ENCODE peak calls at places on chromosomes 2 and 18, in five cellular contexts. One of them, this sample, is unnamed.

GRCh38 chr18:21834301-21834660 is 93.7 kb downstream of the MIB1 start:
- DNase-seq in activated CD4-positive, CD25-positive, alpha-beta regulatory T cell treated with anti-CD3 and anti-CD28 coated beads, Interleukin-2, amount 50 U/mL, for 16 hours: no peak
- DNase-seq in activated naive CD4-positive, alpha-beta T cell treated with anti-CD3 and anti-CD28 coated beads for 36 hours: no peak
- DNase-seq in HT1080: no peak
- DNase-seq in AG20443: no peak
- DNase-seq in this sample: no peak

GRCh38 chr2:136319227-136319626 is 201.3 kb upstream of the CXCR4 start:
- DNase-seq in activated CD4-positive, CD25-positive, alpha-beta regulatory T cell treated with anti-CD3 and anti-CD28 coated beads, Interleukin-2, amount 50 U/mL, for 16 hours: no peak
- DNase-seq in activated naive CD4-positive, alpha-beta T cell treated with anti-CD3 and anti-CD28 coated beads for 36 hours: peak; percentile 46
- DNase-seq in HT1080: no peak
- DNase-seq in AG20443: no peak
- DNase-seq in this sample: peak; percentile 90

GRCh38 chr2:88897718-88898117 is 206.2 kb downstream of the RPIA start:
- DNase-seq in activated CD4-positive, CD25-positive, alpha-beta regulatory T cell treated with anti-CD3 and anti-CD28 coated beads, Interleukin-2, amount 50 U/mL, for 16 hours: no peak
- DNase-seq in activated naive CD4-positive, alpha-beta T cell treated with anti-CD3 and anti-CD28 coated beads for 36 hours: no peak
- DNase-seq in HT1080: no peak
- DNase-seq in AG20443: no peak
- DNase-seq in this sample: no peak

GRCh38 chr18:7757175-7757574 is 190.1 kb downstream of the PTPRM start:
- DNase-seq in activated CD4-positive, CD25-positive, alpha-beta regulatory T cell treated with anti-CD3 and anti-CD28 coated beads, Interleukin-2, amount 50 U/mL, for 16 hours: no peak
- DNase-seq in activated naive CD4-positive, alpha-beta T cell treated with anti-CD3 and anti-CD28 coated beads for 36 hours: no peak
- DNase-seq in HT1080: no peak
- DNase-seq in AG20443: no peak
- DNase-seq in this sample: no peak

GRCh38 chr18:62048279-62048678 is 138.6 kb downstream of the PIGN start:
- DNase-seq in activated CD4-positive, CD25-positive, alpha-beta regulatory T cell treated with anti-CD3 and anti-CD28 coated beads, Interleukin-2, amount 50 U/mL, for 16 hours: no peak
- DNase-seq in activated naive CD4-positive, alpha-beta T cell treated with anti-CD3 and anti-CD28 coated beads for 36 hours: no peak
- DNase-seq in HT1080: no peak
- DNase-seq in AG20443: no peak
- DNase-seq in this sample: no peak

GRCh38 chr2:217987391-217987790 is 15.4 kb downstream of the TNS1 start:
- DNase-seq in activated CD4-positive, CD25-positive, alpha-beta regulatory T cell treated with anti-CD3 and anti-CD28 coated beads, Interleukin-2, amount 50 U/mL, for 16 hours: no peak
- DNase-seq in activated naive CD4-positive, alpha-beta T cell treated with anti-CD3 and anti-CD28 coated beads for 36 hours: no peak
- DNase-seq in HT1080: no peak
- DNase-seq in AG20443: no peak
- DNase-seq in this sample: no peak

GRCh38 chr18:8212893-8213805 is 396.1 kb upstream of the RAB12 start:
- DNase-seq in activated CD4-positive, CD25-positive, alpha-beta regulatory T cell treated with anti-CD3 and anti-CD28 coated beads, Interleukin-2, amount 50 U/mL, for 16 hours: no peak
- DNase-seq in activated naive CD4-positive, alpha-beta T cell treated with anti-CD3 and anti-CD28 coated beads for 36 hours: no peak
- DNase-seq in HT1080: peak; percentile 76
- DNase-seq in AG20443: no peak
- DNase-seq in this sample: no peak

GRCh38 chr2:172484253-172484652 is 56.9 kb downstream of the ITGA6 start:
- DNase-seq in activated CD4-positive, CD25-positive, alpha-beta regulatory T cell treated with anti-CD3 and anti-CD28 coated beads, Interleukin-2, amount 50 U/mL, for 16 hours: no peak
- DNase-seq in activated naive CD4-positive, alpha-beta T cell treated with anti-CD3 and anti-CD28 coated beads for 36 hours: peak; percentile 37
- DNase-seq in HT1080: no peak
- DNase-seq in AG20443: peak; percentile 37
- DNase-seq in this sample: no peak

GRCh38 chr18:47204908-47205522 is 28.9 kb upstream of the IER3IP1 start:
- DNase-seq in activated CD4-positive, CD25-positive, alpha-beta regulatory T cell treated with anti-CD3 and anti-CD28 coated beads, Interleukin-2, amount 50 U/mL, for 16 hours: no peak
- DNase-seq in activated naive CD4-positive, alpha-beta T cell treated with anti-CD3 and anti-CD28 coated beads for 36 hours: peak; percentile 58
- DNase-seq in HT1080: peak; percentile 42
- DNase-seq in AG20443: peak; percentile 60
- DNase-seq in this sample: peak; percentile 30

GRCh38 chr2:151830966-151831365 is 2.7 kb upstream of the ARL5A start:
- DNase-seq in activated CD4-positive, CD25-positive, alpha-beta regulatory T cell treated with anti-CD3 and anti-CD28 coated beads, Interleukin-2, amount 50 U/mL, for 16 hours: no peak
- DNase-seq in activated naive CD4-positive, alpha-beta T cell treated with anti-CD3 and anti-CD28 coated beads for 36 hours: no peak
- DNase-seq in HT1080: no peak
- DNase-seq in AG20443: no peak
- DNase-seq in this sample: no peak

GRCh38 chr2:85886141-85886540 is 2.6 kb downstream of the ST3GAL5 start:
- DNase-seq in activated CD4-positive, CD25-positive, alpha-beta regulatory T cell treated with anti-CD3 and anti-CD28 coated beads, Interleukin-2, amount 50 U/mL, for 16 hours: no peak
- DNase-seq in activated naive CD4-positive, alpha-beta T cell treated with anti-CD3 and anti-CD28 coated beads for 36 hours: no peak
- DNase-seq in HT1080: no peak
- DNase-seq in AG20443: no peak
- DNase-seq in this sample: no peak

GRCh38 chr18:63553117-63553516 is 10.9 kb downstream of the SERPINB12 start:
- DNase-seq in activated CD4-positive, CD25-positive, alpha-beta regulatory T cell treated with anti-CD3 and anti-CD28 coated beads, Interleukin-2, amount 50 U/mL, for 16 hours: no peak
- DNase-seq in activated naive CD4-positive, alpha-beta T cell treated with anti-CD3 and anti-CD28 coated beads for 36 hours: no peak
- DNase-seq in HT1080: peak; percentile 83
- DNase-seq in AG20443: peak; percentile 89
- DNase-seq in this sample: no peak

GRCh38 chr2:72001937-72002690 is 145.5 kb downstream of the CYP26B1 start:
- DNase-seq in activated CD4-positive, CD25-positive, alpha-beta regulatory T cell treated with anti-CD3 and anti-CD28 coated beads, Interleukin-2, amount 50 U/mL, for 16 hours: no peak
- DNase-seq in activated naive CD4-positive, alpha-beta T cell treated with anti-CD3 and anti-CD28 coated beads for 36 hours: no peak
- DNase-seq in HT1080: no peak
- DNase-seq in AG20443: no peak
- DNase-seq in this sample: no peak

GRCh38 chr2:173355866-173356508 is 1.3 kb downstream of the CDCA7 start:
- DNase-seq in activated CD4-positive, CD25-positive, alpha-beta regulatory T cell treated with anti-CD3 and anti-CD28 coated beads, Interleukin-2, amount 50 U/mL, for 16 hours: no peak
- DNase-seq in activated naive CD4-positive, alpha-beta T cell treated with anti-CD3 and anti-CD28 coated beads for 36 hours: no peak
- DNase-seq in HT1080: no peak
- DNase-seq in AG20443: no peak
- DNase-seq in this sample: no peak

GRCh38 chr2:127053731-127054603 is 53.0 kb downstream of the BIN1 start:
- DNase-seq in activated CD4-positive, CD25-positive, alpha-beta regulatory T cell treated with anti-CD3 and anti-CD28 coated beads, Interleukin-2, amount 50 U/mL, for 16 hours: no peak
- DNase-seq in activated naive CD4-positive, alpha-beta T cell treated with anti-CD3 and anti-CD28 coated beads for 36 hours: no peak
- DNase-seq in HT1080: no peak
- DNase-seq in AG20443: no peak
- DNase-seq in this sample: no peak

GRCh38 chr2:603427-603826 is 73.8 kb downstream of the TMEM18 start:
- DNase-seq in activated CD4-positive, CD25-positive, alpha-beta regulatory T cell treated with anti-CD3 and anti-CD28 coated beads, Interleukin-2, amount 50 U/mL, for 16 hours: no peak
- DNase-seq in activated naive CD4-positive, alpha-beta T cell treated with anti-CD3 and anti-CD28 coated beads for 36 hours: no peak
- DNase-seq in HT1080: no peak
- DNase-seq in AG20443: no peak
- DNase-seq in this sample: no peak

GRCh38 chr2:147331790-147332419 is 512.9 kb upstream of the ACVR2A start:
- DNase-seq in activated CD4-positive, CD25-positive, alpha-beta regulatory T cell treated with anti-CD3 and anti-CD28 coated beads, Interleukin-2, amount 50 U/mL, for 16 hours: peak; percentile 5
- DNase-seq in activated naive CD4-positive, alpha-beta T cell treated with anti-CD3 and anti-CD28 coated beads for 36 hours: peak; percentile 68
- DNase-seq in HT1080: no peak
- DNase-seq in AG20443: peak; percentile 21
- DNase-seq in this sample: peak; percentile 44

GRCh38 chr2:42569116-42569711 is 782 bp downstream of the MTA3 start:
- DNase-seq in activated CD4-positive, CD25-positive, alpha-beta regulatory T cell treated with anti-CD3 and anti-CD28 coated beads, Interleukin-2, amount 50 U/mL, for 16 hours: no peak
- DNase-seq in activated naive CD4-positive, alpha-beta T cell treated with anti-CD3 and anti-CD28 coated beads for 36 hours: peak; percentile 20
- DNase-seq in HT1080: peak; percentile 18
- DNase-seq in AG20443: peak; percentile 71
- DNase-seq in this sample: peak; percentile 28

GRCh38 chr2:232526296-232527055 is 516 bp downstream of the CHRND start:
- DNase-seq in activated CD4-positive, CD25-positive, alpha-beta regulatory T cell treated with anti-CD3 and anti-CD28 coated beads, Interleukin-2, amount 50 U/mL, for 16 hours: no peak
- DNase-seq in activated naive CD4-positive, alpha-beta T cell treated with anti-CD3 and anti-CD28 coated beads for 36 hours: no peak
- DNase-seq in HT1080: no peak
- DNase-seq in AG20443: no peak
- DNase-seq in this sample: no peak

GRCh38 chr18:62621546-62621945 is 93.8 kb upstream of the PHLPP1 start:
- DNase-seq in activated CD4-positive, CD25-positive, alpha-beta regulatory T cell treated with anti-CD3 and anti-CD28 coated beads, Interleukin-2, amount 50 U/mL, for 16 hours: no peak
- DNase-seq in activated naive CD4-positive, alpha-beta T cell treated with anti-CD3 and anti-CD28 coated beads for 36 hours: no peak
- DNase-seq in HT1080: no peak
- DNase-seq in AG20443: peak; percentile 85
- DNase-seq in this sample: no peak

GRCh38 chr2:134564549-134564948 is 154.3 kb downstream of the TMEM163 start:
- DNase-seq in activated CD4-positive, CD25-positive, alpha-beta regulatory T cell treated with anti-CD3 and anti-CD28 coated beads, Interleukin-2, amount 50 U/mL, for 16 hours: no peak
- DNase-seq in activated naive CD4-positive, alpha-beta T cell treated with anti-CD3 and anti-CD28 coated beads for 36 hours: no peak
- DNase-seq in HT1080: no peak
- DNase-seq in AG20443: no peak
- DNase-seq in this sample: no peak

GRCh38 chr2:238912228-238912915 is 64.5 kb downstream of the TWIST2 start:
- DNase-seq in activated CD4-positive, CD25-positive, alpha-beta regulatory T cell treated with anti-CD3 and anti-CD28 coated beads, Interleukin-2, amount 50 U/mL, for 16 hours: no peak
- DNase-seq in activated naive CD4-positive, alpha-beta T cell treated with anti-CD3 and anti-CD28 coated beads for 36 hours: no peak
- DNase-seq in HT1080: no peak
- DNase-seq in AG20443: no peak
- DNase-seq in this sample: no peak

GRCh38 chr2:70709275-70709674 is 58.7 kb downstream of the ADD2 start:
- DNase-seq in activated CD4-positive, CD25-positive, alpha-beta regulatory T cell treated with anti-CD3 and anti-CD28 coated beads, Interleukin-2, amount 50 U/mL, for 16 hours: no peak
- DNase-seq in activated naive CD4-positive, alpha-beta T cell treated with anti-CD3 and anti-CD28 coated beads for 36 hours: no peak
- DNase-seq in HT1080: peak; percentile 57
- DNase-seq in AG20443: no peak
- DNase-seq in this sample: no peak

GRCh38 chr2:160606336-160606735 is 112.7 kb upstream of the RBMS1 start:
- DNase-seq in activated CD4-positive, CD25-positive, alpha-beta regulatory T cell treated with anti-CD3 and anti-CD28 coated beads, Interleukin-2, amount 50 U/mL, for 16 hours: no peak
- DNase-seq in activated naive CD4-positive, alpha-beta T cell treated with anti-CD3 and anti-CD28 coated beads for 36 hours: no peak
- DNase-seq in HT1080: no peak
- DNase-seq in AG20443: no peak
- DNase-seq in this sample: no peak

GRCh38 chr2:38765149-38765548 is 12.9 kb upstream of the GEMIN6 start:
- DNase-seq in activated CD4-positive, CD25-positive, alpha-beta regulatory T cell treated with anti-CD3 and anti-CD28 coated beads, Interleukin-2, amount 50 U/mL, for 16 hours: no peak
- DNase-seq in activated naive CD4-positive, alpha-beta T cell treated with anti-CD3 and anti-CD28 coated beads for 36 hours: no peak
- DNase-seq in HT1080: peak; percentile 58
- DNase-seq in AG20443: peak; percentile 62
- DNase-seq in this sample: no peak

GRCh38 chr2:216849987-216850386 is 9.9 kb downstream of the TNP1 start:
- DNase-seq in activated CD4-positive, CD25-positive, alpha-beta regulatory T cell treated with anti-CD3 and anti-CD28 coated beads, Interleukin-2, amount 50 U/mL, for 16 hours: no peak
- DNase-seq in activated naive CD4-positive, alpha-beta T cell treated with anti-CD3 and anti-CD28 coated beads for 36 hours: peak; percentile 53
- DNase-seq in HT1080: peak; percentile 16
- DNase-seq in AG20443: peak; percentile 24
- DNase-seq in this sample: no peak

GRCh38 chr18:49464718-49465598 is 4.5 kb upstream of the DYM start:
- DNase-seq in activated CD4-positive, CD25-positive, alpha-beta regulatory T cell treated with anti-CD3 and anti-CD28 coated beads, Interleukin-2, amount 50 U/mL, for 16 hours: no peak
- DNase-seq in activated naive CD4-positive, alpha-beta T cell treated with anti-CD3 and anti-CD28 coated beads for 36 hours: no peak
- DNase-seq in HT1080: no peak
- DNase-seq in AG20443: no peak
- DNase-seq in this sample: no peak

GRCh38 chr2:84940088-84940470 is 30.9 kb upstream of the KCMF1 start:
- DNase-seq in activated CD4-positive, CD25-positive, alpha-beta regulatory T cell treated with anti-CD3 and anti-CD28 coated beads, Interleukin-2, amount 50 U/mL, for 16 hours: no peak
- DNase-seq in activated naive CD4-positive, alpha-beta T cell treated with anti-CD3 and anti-CD28 coated beads for 36 hours: no peak
- DNase-seq in HT1080: no peak
- DNase-seq in AG20443: no peak
- DNase-seq in this sample: no peak

GRCh38 chr18:23958036-23958435 is 56.5 kb upstream of the TTC39C start:
- DNase-seq in activated CD4-positive, CD25-positive, alpha-beta regulatory T cell treated with anti-CD3 and anti-CD28 coated beads, Interleukin-2, amount 50 U/mL, for 16 hours: no peak
- DNase-seq in activated naive CD4-positive, alpha-beta T cell treated with anti-CD3 and anti-CD28 coated beads for 36 hours: no peak
- DNase-seq in HT1080: no peak
- DNase-seq in AG20443: peak; percentile 70
- DNase-seq in this sample: no peak

This sample was measured in DND-41.